ENCODE peak calls at places on chromosomes 1 and 21, in four cellular contexts. One of them, this sample, is unnamed.

GRCh38 chr1:23664837-23665795 is 26.5 kb upstream of the RPL11 start:
- DNase-seq in mesothelial cell of epicardium: no peak
- DNase-seq in spleen: no peak
- DNase-seq in fibroblast of villous mesenchyme: peak; percentile 43
- DNase-seq in this sample: peak; percentile 59

GRCh38 chr21:34166468-34166867 is 93.1 kb downstream of the MRPS6 start:
- DNase-seq in mesothelial cell of epicardium: no peak
- DNase-seq in fibroblast of villous mesenchyme: no peak
- DNase-seq in spleen: no peak
- DNase-seq in this sample: no peak

GRCh38 chr1:58763214-58763613 is 20.6 kb downstream of the JUN start:
- DNase-seq in spleen: no peak
- DNase-seq in mesothelial cell of epicardium: no peak
- DNase-seq in fibroblast of villous mesenchyme: peak; percentile 59
- DNase-seq in this sample: no peak

GRCh38 chr1:50989694-50990093 is 19.6 kb downstream of the CDKN2C start:
- DNase-seq in mesothelial cell of epicardium: no peak
- DNase-seq in fibroblast of villous mesenchyme: no peak
- DNase-seq in spleen: no peak
- DNase-seq in this sample: no peak

GRCh38 chr1:118116401-118116800 is 68.6 kb downstream of the SPAG17 start:
- DNase-seq in spleen: no peak
- DNase-seq in mesothelial cell of epicardium: no peak
- DNase-seq in fibroblast of villous mesenchyme: no peak
- DNase-seq in this sample: no peak

GRCh38 chr1:184752656-184753055 is 2.0 kb downstream of the EDEM3 start:
- DNase-seq in spleen: no peak
- DNase-seq in fibroblast of villous mesenchyme: no peak
- DNase-seq in mesothelial cell of epicardium: no peak
- DNase-seq in this sample: no peak

GRCh38 chr1:237041795-237042466 is at the start of gene RYR2:
- DNase-seq in fibroblast of villous mesenchyme: no peak
- DNase-seq in mesothelial cell of epicardium: peak; percentile 52
- DNase-seq in spleen: no peak
- DNase-seq in this sample: peak; percentile 35

GRCh38 chr1:204670152-204670927 is 15.2 kb downstream of the LRRN2 start:
- DNase-seq in mesothelial cell of epicardium: no peak
- DNase-seq in spleen: no peak
- DNase-seq in fibroblast of villous mesenchyme: peak; percentile 65
- DNase-seq in this sample: no peak

GRCh38 chr1:8764301-8764937 is 53.0 kb downstream of the RERE start:
- DNase-seq in spleen: no peak
- DNase-seq in fibroblast of villous mesenchyme: no peak
- DNase-seq in mesothelial cell of epicardium: no peak
- DNase-seq in this sample: peak; percentile 49

GRCh38 chr1:109239580-109240068 is 9.7 kb upstream of the CELSR2 start:
- DNase-seq in fibroblast of villous mesenchyme: peak; percentile 34
- DNase-seq in spleen: peak; percentile 72
- DNase-seq in mesothelial cell of epicardium: no peak
- DNase-seq in this sample: peak; percentile 77

GRCh38 chr1:25735956-25736529 is 64.0 kb upstream of the SELENON start:
- DNase-seq in fibroblast of villous mesenchyme: no peak
- DNase-seq in spleen: peak; percentile 23
- DNase-seq in mesothelial cell of epicardium: no peak
- DNase-seq in this sample: no peak

GRCh38 chr1:25740071-25740470 is 59.9 kb upstream of the SELENON start:
- DNase-seq in spleen: peak; percentile 30
- DNase-seq in mesothelial cell of epicardium: no peak
- DNase-seq in fibroblast of villous mesenchyme: no peak
- DNase-seq in this sample: no peak

GRCh38 chr1:25737151-25737550 is 62.8 kb upstream of the SELENON start:
- DNase-seq in fibroblast of villous mesenchyme: peak; percentile 11
- DNase-seq in spleen: peak; percentile 82
- DNase-seq in mesothelial cell of epicardium: no peak
- DNase-seq in this sample: no peak

GRCh38 chr1:25742316-25742715 is 57.7 kb upstream of the SELENON start:
- DNase-seq in spleen: peak; percentile 21
- DNase-seq in mesothelial cell of epicardium: no peak
- DNase-seq in fibroblast of villous mesenchyme: no peak
- DNase-seq in this sample: no peak

DNA sequence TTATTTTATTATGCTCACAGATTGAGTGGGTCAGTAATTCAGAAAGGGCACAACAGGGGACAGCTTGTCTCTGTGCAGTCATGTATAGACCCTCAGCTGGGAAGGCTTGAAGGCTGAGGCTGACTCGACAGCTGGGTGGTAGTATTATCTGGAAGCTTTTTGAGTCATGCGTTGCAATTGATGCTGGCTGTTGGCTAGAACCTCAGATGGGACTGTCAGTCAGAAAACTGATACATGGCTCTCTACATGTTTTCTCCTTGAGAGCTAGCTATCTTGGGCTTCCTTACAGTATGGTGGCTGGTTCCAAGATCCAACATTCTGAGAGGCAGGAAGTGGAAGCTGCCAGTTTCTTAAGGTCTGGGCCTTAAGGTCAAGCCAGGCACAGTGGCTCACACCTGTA is 61.5 kb upstream of the SELENON start:
- DNase-seq in spleen: peak; percentile 2
- DNase-seq in fibroblast of villous mesenchyme: no peak
- DNase-seq in mesothelial cell of epicardium: no peak
- DNase-seq in this sample: no peak
- TF ChIP-seq CTCF in spleen: no peak
- TF ChIP-seq CTCF in fibroblast of villous mesenchyme: no peak
- TF ChIP-seq CTCF in mesothelial cell of epicardium: no peak
- TF ChIP-seq CTCF in this sample: no peak

GRCh38 chr1:107926436-107927080 is 38.4 kb downstream of the VAV3 start:
- DNase-seq in fibroblast of villous mesenchyme: peak; percentile 6
- DNase-seq in spleen: no peak
- DNase-seq in mesothelial cell of epicardium: no peak
- DNase-seq in this sample: no peak
- TF ChIP-seq CTCF in fibroblast of villous mesenchyme: no peak
- TF ChIP-seq CTCF in spleen: no peak
- TF ChIP-seq CTCF in mesothelial cell of epicardium: no peak
- TF ChIP-seq CTCF in this sample: no peak

GRCh38 chr21:35410123-35410522 is 361.0 kb upstream of the RUNX1 start:
- DNase-seq in fibroblast of villous mesenchyme: no peak
- DNase-seq in spleen: no peak
- DNase-seq in mesothelial cell of epicardium: no peak
- DNase-seq in this sample: no peak

GRCh38 chr21:35411434-35411833 is 362.3 kb upstream of the RUNX1 start:
- DNase-seq in mesothelial cell of epicardium: no peak
- DNase-seq in fibroblast of villous mesenchyme: no peak
- DNase-seq in spleen: no peak
- DNase-seq in this sample: no peak

GRCh38 chr21:35408401-35408800 is 359.3 kb upstream of the RUNX1 start:
- DNase-seq in fibroblast of villous mesenchyme: peak; percentile 26
- DNase-seq in spleen: no peak
- DNase-seq in mesothelial cell of epicardium: no peak
- DNase-seq in this sample: no peak

GRCh38 chr21:35412231-35412630 is 363.1 kb upstream of the RUNX1 start:
- DNase-seq in fibroblast of villous mesenchyme: no peak
- DNase-seq in mesothelial cell of epicardium: no peak
- DNase-seq in spleen: no peak
- DNase-seq in this sample: no peak

GRCh38 chr21:35410656-35411055 is 361.6 kb upstream of the RUNX1 start:
- DNase-seq in mesothelial cell of epicardium: no peak
- DNase-seq in fibroblast of villous mesenchyme: no peak
- DNase-seq in spleen: no peak
- DNase-seq in this sample: no peak
- TF ChIP-seq CTCF in mesothelial cell of epicardium: no peak
- TF ChIP-seq CTCF in fibroblast of villous mesenchyme: no peak
- TF ChIP-seq CTCF in spleen: no peak
- TF ChIP-seq CTCF in this sample: no peak

GRCh38 chr1:168069384-168069783 is 67.3 kb downstream of the GPR161 start:
- DNase-seq in spleen: no peak
- DNase-seq in mesothelial cell of epicardium: no peak
- DNase-seq in fibroblast of villous mesenchyme: peak; percentile 20
- DNase-seq in this sample: no peak
- TF ChIP-seq CTCF in spleen: no peak
- TF ChIP-seq CTCF in mesothelial cell of epicardium: no peak
- TF ChIP-seq CTCF in fibroblast of villous mesenchyme: peak; percentile 21
- TF ChIP-seq CTCF in this sample: no peak

This sample was measured in GM13976.